ENCODE peak calls at places on chromosomes 6 and 20, in four cellular contexts. A is fibroblast of pulmonary artery, G is Karpas-422, I is astrocyte. D is an unnamed sample.

GRCh38 chr6:123838612-123839279 is 35.1 kb downstream of the NKAIN2 start:
- DNase-seq in A (no peak), G (no peak), I (no peak), D (no peak)

GRCh38 chr20:54126809-54127655 is 46.8 kb downstream of the CYP24A1 start:
- DNase-seq in A (no peak), G (no peak), I (no peak), D (no peak)

GRCh38 chr6:129882510-129883023 is 21.5 kb upstream of the TMEM244 start:
- DNase-seq in A (no peak), G (no peak), I (no peak), D (no peak)

GRCh38 chr6:78598966-78599365 is 268.4 kb upstream of the IRAK1BP1 start:
- DNase-seq in A (peak), G (no peak), I (peak), D (peak)

GRCh38 chr6:141988327-141988726 is 144.4 kb upstream of the GJE1 start:
- DNase-seq in A (no peak), G (no peak), I (no peak), D (no peak)

GRCh38 chr6:14549871-14550270 is 432.3 kb downstream of the CD83 start:
- DNase-seq in A (no peak), G (peak), I (no peak), D (no peak)

GRCh38 chr20:32240220-32240619 is 32.5 kb downstream of the POFUT1 start:
- DNase-seq in A (no peak), G (no peak), I (no peak), D (peak)

GRCh38 chr6:34490390-34491090 is 24.7 kb downstream of the PACSIN1 start:
- DNase-seq in A (no peak), G (no peak), I (no peak), D (no peak)

GRCh38 chr6:34718867-34719441 is 22.4 kb upstream of the ILRUN start:
- DNase-seq in A (no peak), G (peak), I (no peak), D (no peak)

GRCh38 chr6:165574220-165574619 is 88.8 kb downstream of the PDE10A start:
- DNase-seq in A (no peak), G (no peak), I (no peak), D (peak)

DNA sequence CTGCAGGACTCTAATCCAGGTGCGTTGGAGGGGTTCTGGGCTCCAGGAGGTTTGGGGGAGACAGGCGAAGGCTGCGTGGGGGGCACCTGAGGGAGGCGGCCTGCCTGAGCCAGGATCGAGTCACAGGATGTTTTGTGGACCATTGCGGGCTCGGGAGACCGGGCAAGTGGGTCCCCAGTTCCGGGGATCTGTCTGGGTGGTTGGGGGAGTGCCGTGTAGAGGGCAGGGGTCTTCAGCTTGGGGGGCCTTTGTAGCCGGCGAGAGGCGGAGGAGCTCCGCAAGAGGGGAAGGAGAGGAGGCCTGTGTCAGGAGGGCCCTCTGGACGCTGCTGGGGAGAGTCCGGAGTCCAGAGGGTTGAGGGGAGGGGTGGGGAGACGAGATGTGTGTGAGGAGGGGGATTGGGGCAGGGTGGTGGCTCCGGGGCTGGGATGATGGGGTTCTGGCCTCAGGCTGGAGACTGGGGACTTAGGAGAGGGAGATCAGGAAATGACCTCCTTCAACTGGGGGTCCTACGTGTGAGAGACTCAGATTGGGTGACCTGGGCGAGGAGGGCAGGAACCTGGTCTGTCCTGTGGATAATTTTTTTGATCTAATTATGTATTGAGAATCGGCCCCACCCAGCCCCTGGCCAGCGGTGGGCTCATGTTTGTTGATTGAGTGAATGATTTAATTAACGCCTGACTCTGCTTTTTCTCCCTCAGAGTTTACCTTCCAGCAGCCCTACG is 505 bp downstream of the SNAI1 start:
- DNase-seq in A (no peak), G (peak), I (no peak), D (no peak)
- H3K4me3 ChIP-seq in A (peak), G (no peak), I (peak), D (peak)

GRCh38 chr20:4170621-4171537 is 155.5 kb upstream of the RNF24 start:
- DNase-seq in A (peak), G (no peak), I (no peak), D (no peak)
- H3K4me3 ChIP-seq in A (peak), G (no peak), I (no peak), D (peak)

GRCh38 chr6:26598267-26598666 is 1.5 kb downstream of the ABT1 start:
- DNase-seq in A (no peak), G (no peak), I (no peak), D (no peak)
- H3K4me3 ChIP-seq in A (peak), G (peak), I (peak), D (peak)

GRCh38 chr20:37411408-37412306 is 65.7 kb downstream of the SRC start:
- DNase-seq in A (no peak), G (no peak), I (no peak), D (no peak)
- H3K4me3 ChIP-seq in A (peak), G (peak), I (peak), D (no peak)

GRCh38 chr20:63653974-63654680 is 903 bp upstream of the STMN3 start:
- DNase-seq in A (no peak), G (no peak), I (no peak), D (no peak)
- H3K4me3 ChIP-seq in A (peak), G (no peak), I (peak), D (no peak)

DNA sequence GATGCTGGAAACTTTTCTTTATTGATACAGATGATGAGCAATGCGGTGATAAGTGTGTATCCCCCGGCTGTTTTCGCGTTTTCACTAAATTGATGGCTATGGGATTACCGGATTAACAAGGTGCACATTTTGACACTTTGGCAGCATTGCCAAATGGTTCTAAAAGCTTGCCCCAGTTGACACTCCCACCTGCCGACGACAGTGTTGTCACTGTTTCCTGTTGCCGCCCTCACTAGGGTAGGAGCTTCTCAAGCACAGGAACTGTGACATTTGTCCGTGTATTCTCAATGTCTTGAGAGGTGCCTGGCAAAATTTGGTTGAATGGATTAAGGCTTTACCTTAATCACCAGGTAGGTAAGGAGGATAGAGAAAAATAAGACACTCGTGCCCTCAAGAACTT is 9.8 kb upstream of the MAPK13 start:
- DNase-seq in A (no peak), G (peak), I (no peak), D (no peak)
- H3K4me3 ChIP-seq in A (no peak), G (peak), I (no peak), D (peak)

GRCh38 chr6:25482996-25483395 is 169.0 kb upstream of the SCGN start:
- DNase-seq in A (peak), G (no peak), I (no peak), D (no peak)

GRCh38 chr6:25484900-25485299 is 167.1 kb upstream of the SCGN start:
- DNase-seq in A (no peak), G (no peak), I (no peak), D (no peak)

GRCh38 chr6:25477006-25477590 is 174.9 kb upstream of the SCGN start:
- DNase-seq in A (peak), G (no peak), I (peak), D (peak)

GRCh38 chr6:25478973-25479372 is 173.0 kb upstream of the SCGN start:
- DNase-seq in A (no peak), G (no peak), I (no peak), D (no peak)

DNA sequence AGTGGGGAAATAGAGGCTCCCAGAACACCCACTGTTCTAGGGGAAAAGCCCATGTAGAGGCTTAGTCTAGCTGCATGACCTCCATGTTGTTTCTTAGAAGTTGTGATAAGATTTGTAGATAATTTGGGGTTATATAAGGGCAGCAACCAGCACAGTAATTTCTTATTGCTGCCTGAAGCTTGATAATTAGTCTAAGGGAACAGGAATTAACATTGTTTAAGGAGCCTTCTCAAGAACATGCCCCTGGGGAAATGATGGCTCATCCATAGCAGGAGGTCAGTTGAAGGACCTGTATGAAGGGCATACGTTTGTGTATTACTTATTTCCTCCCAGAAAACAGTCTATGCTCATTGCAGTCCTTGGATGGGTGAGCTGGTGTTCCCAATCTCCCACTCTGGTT is 170.7 kb upstream of the SCGN start:
- DNase-seq in A (no peak), G (no peak), I (no peak), D (no peak)
- H3K4me3 ChIP-seq in A (no peak), G (no peak), I (no peak), D (no peak)

GRCh38 chr6:5943591-5943990 is 63.1 kb downstream of the NRN1 start:
- DNase-seq in A (no peak), G (no peak), I (no peak), D (no peak)
- H3K4me3 ChIP-seq in A (no peak), G (no peak), I (no peak), D (no peak)

GRCh38 chr6:155315516-155315871 is 1.2 kb upstream of the TFB1M start:
- DNase-seq in A (peak), G (no peak), I (no peak), D (no peak)

GRCh38 chr6:155314773-155315515 is 660 bp upstream of the TFB1M start:
- DNase-seq in A (peak), G (peak), I (peak), D (peak)

GRCh38 chr6:155314092-155314772 is at the start of gene TFB1M:
- DNase-seq in A (peak), G (peak), I (peak), D (peak)

GRCh38 chr6:155317186-155317585 is 2.9 kb upstream of the TFB1M start:
- DNase-seq in A (peak), G (peak), I (no peak), D (peak)

DNA sequence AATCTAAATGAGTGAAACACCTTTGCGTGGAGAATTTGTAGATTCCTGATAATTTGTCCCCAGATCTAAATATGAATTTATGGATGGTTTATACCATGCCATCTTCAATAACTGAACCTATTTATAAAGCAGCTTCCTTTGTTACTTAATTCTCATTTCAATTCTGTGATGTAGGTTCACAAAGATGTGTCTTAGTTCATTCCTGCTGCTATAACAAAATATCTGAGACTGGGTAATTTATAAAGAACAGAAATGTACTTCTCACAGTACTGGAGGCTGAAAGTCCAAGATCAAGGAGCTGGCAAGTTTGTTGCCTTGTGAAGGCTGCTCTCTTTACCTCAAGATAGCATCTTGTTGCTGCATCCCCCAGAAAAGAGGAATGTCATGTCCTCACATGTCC is 2.1 kb upstream of the TFB1M start:
- DNase-seq in A (no peak), G (no peak), I (no peak), D (no peak)
- H3K4me3 ChIP-seq in A (no peak), G (no peak), I (no peak), D (no peak)

GRCh38 chr6:116369540-116370327 is 1.0 kb upstream of the DSE start:
- DNase-seq in A (no peak), G (peak), I (no peak), D (no peak)
- H3K4me3 ChIP-seq in A (peak), G (no peak), I (peak), D (peak)

D was measured in PC-3.